ENCODE peak calls at places on chromosome 4, in six cellular contexts. U, C, V, Y, X and T are unnamed samples.

GRCh38 chr4:118718511-118719170 is 33.4 kb downstream of the METTL14 start:
- DNase-seq in U (no peak), C (no peak), V (no peak), Y (no peak), X (no peak), T (no peak)

GRCh38 chr4:61254406-61254805 is 54.3 kb downstream of the ADGRL3 start:
- DNase-seq in U (no peak), C (no peak), V (no peak), Y (no peak), X (no peak), T (no peak)

GRCh38 chr4:121697626-121698025 is 846 bp upstream of the ANXA5 start:
- DNase-seq in U (no peak), C (no peak), V (no peak), Y (no peak), X (peak; percentile 45), T (no peak)

GRCh38 chr4:89939464-89939863 is 44.8 kb downstream of the MMRN1 start:
- DNase-seq in U (no peak), C (no peak), V (no peak), Y (peak; percentile 19), X (peak; percentile 53), T (peak; percentile 18)

GRCh38 chr4:158209825-158210807 is at the start of gene TMEM144:
- DNase-seq in U (peak; percentile 93), C (peak; percentile 77), V (peak; percentile 96), Y (peak; percentile 79), X (peak; percentile 58), T (peak; percentile 62)

GRCh38 chr4:153792007-153792892 is 3.4 kb upstream of the SFRP2 start:
- DNase-seq in U (no peak), C (no peak), V (peak; percentile 62), Y (peak; percentile 47), X (no peak), T (peak; percentile 64)

GRCh38 chr4:76361689-76362412 is 55.3 kb downstream of the STBD1 start:
- DNase-seq in U (no peak), C (no peak), V (no peak), Y (no peak), X (peak; percentile 20), T (no peak)

GRCh38 chr4:11914406-11914805 is 485.7 kb upstream of the HS3ST1 start:
- DNase-seq in U (peak; percentile 89), C (no peak), V (no peak), Y (no peak), X (no peak), T (no peak)

GRCh38 chr4:131499139-131499873 is 1649.8 kb upstream of the PCDH10 start:
- DNase-seq in U (no peak), C (no peak), V (no peak), Y (peak; percentile 90), X (peak; percentile 71), T (no peak)

GRCh38 chr4:74056858-74057562 is 18.5 kb upstream of the CXCL3 start:
- DNase-seq in U (peak; percentile 20), C (no peak), V (no peak), Y (peak; percentile 97), X (no peak), T (no peak)

GRCh38 chr4:48739560-48740019 is 40.5 kb downstream of the FRYL start:
- DNase-seq in U (no peak), C (no peak), V (no peak), Y (no peak), X (no peak), T (no peak)

GRCh38 chr4:61770456-61770855 is 570.3 kb downstream of the ADGRL3 start:
- DNase-seq in U (no peak), C (peak; percentile 90), V (no peak), Y (no peak), X (no peak), T (no peak)

GRCh38 chr4:84691170-84691691 is 108.3 kb downstream of the CDS1 start:
- DNase-seq in U (peak; percentile 76), C (no peak), V (peak; percentile 61), Y (peak; percentile 94), X (peak; percentile 82), T (no peak)

GRCh38 chr4:159248383-159249178 is 145.7 kb downstream of the RAPGEF2 start:
- DNase-seq in U (peak; percentile 53), C (peak; percentile 26), V (no peak), Y (peak; percentile 82), X (peak; percentile 37), T (no peak)

GRCh38 chr4:176579233-176579632 is 213.5 kb downstream of the VEGFC start:
- DNase-seq in U (no peak), C (no peak), V (no peak), Y (no peak), X (peak; percentile 44), T (no peak)

GRCh38 chr4:13176603-13177190 is 307.4 kb downstream of the RAB28 start:
- DNase-seq in U (no peak), C (no peak), V (no peak), Y (no peak), X (peak; percentile 52), T (no peak)

GRCh38 chr4:138561906-138562305 is 319.8 kb upstream of the SLC7A11 start:
- DNase-seq in U (peak; percentile 71), C (no peak), V (no peak), Y (no peak), X (no peak), T (peak; percentile 30)

GRCh38 chr4:174475528-174475927 is 46.8 kb downstream of the HPGD start:
- DNase-seq in U (no peak), C (no peak), V (no peak), Y (no peak), X (no peak), T (no peak)
- H3K4me3 ChIP-seq in U (no peak overlapping the region), C (no peak overlapping the region), V (no peak overlapping the region), Y (no peak overlapping the region), X (no peak overlapping the region), T (no peak overlapping the region)

GRCh38 chr4:2501034-2501594 is 32.2 kb downstream of the RNF4 start:
- DNase-seq in U (no peak), C (no peak), V (no peak), Y (no peak), X (no peak), T (no peak)

GRCh38 chr4:2497931-2498330 is 29.0 kb downstream of the RNF4 start:
- DNase-seq in U (no peak), C (no peak), V (peak; percentile 61), Y (no peak), X (no peak), T (no peak)

GRCh38 chr4:2494992-2495391 is 26.1 kb downstream of the RNF4 start:
- DNase-seq in U (no peak), C (no peak), V (no peak), Y (peak; percentile 11), X (no peak), T (no peak)

GRCh38 chr4:2500547-2500946 is 31.6 kb downstream of the RNF4 start:
- DNase-seq in U (no peak), C (no peak), V (no peak), Y (no peak), X (no peak), T (no peak)

GRCh38 chr4:2497324-2497723 is 28.4 kb downstream of the RNF4 start:
- DNase-seq in U (no peak), C (no peak), V (no peak), Y (no peak), X (no peak), T (no peak)
- H3K36me3 ChIP-seq in U (peaks cover 27% of the 10 kb centered on the region), C (peaks cover 88% of the 10 kb centered on the region), V (peaks cover 58% of the 10 kb centered on the region), Y (peaks cover 17% of the 10 kb centered on the region), X (peaks cover 92% of the 10 kb centered on the region), T (peaks cover 87% of the 10 kb centered on the region)

DNA sequence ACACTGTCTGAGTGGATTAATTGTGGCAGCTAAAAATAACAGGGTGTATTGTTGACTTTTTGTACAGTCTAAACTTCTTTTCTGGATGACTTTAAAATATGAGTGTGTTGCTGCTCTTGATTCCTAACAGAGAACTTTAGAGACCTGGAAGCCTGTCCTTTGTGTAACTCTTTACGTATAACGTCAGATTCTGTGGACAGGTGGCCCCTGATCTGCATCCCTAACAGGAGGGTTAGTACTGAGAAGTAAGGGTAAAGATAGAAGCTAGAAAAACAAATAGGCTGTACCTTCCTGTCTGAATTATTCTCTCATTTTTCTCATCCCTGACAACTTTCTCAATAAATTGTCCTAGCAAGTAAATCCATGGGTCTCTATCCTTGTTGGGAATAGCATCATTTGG is 105.7 kb upstream of the LIMCH1 start:
- DNase-seq in U (no peak), C (no peak), V (no peak), Y (no peak), X (peak; percentile 19), T (no peak)
- H3K4me1 ChIP-seq in U (peaks cover 18% of the 10 kb centered on the region), C (peaks cover 88% of the 10 kb centered on the region), V (peaks cover 48% of the 10 kb centered on the region), Y (no peaks in the 10 kb centered on the region), X (peaks cover 57% of the 10 kb centered on the region), T (peaks cover 19% of the 10 kb centered on the region)

GRCh38 chr4:78604988-78605387 is 53.4 kb downstream of the ANXA3 start:
- DNase-seq in U (no peak), C (no peak), V (no peak), Y (no peak), X (no peak), T (no peak)

GRCh38 chr4:78609580-78609979 is 58.0 kb downstream of the ANXA3 start:
- DNase-seq in U (no peak), C (no peak), V (no peak), Y (no peak), X (no peak), T (no peak)

GRCh38 chr4:78608684-78609083 is 57.1 kb downstream of the ANXA3 start:
- DNase-seq in U (no peak), C (no peak), V (no peak), Y (no peak), X (no peak), T (no peak)

GRCh38 chr4:78606035-78606434 is 54.5 kb downstream of the ANXA3 start:
- DNase-seq in U (no peak), C (no peak), V (no peak), Y (no peak), X (no peak), T (no peak)

DNA sequence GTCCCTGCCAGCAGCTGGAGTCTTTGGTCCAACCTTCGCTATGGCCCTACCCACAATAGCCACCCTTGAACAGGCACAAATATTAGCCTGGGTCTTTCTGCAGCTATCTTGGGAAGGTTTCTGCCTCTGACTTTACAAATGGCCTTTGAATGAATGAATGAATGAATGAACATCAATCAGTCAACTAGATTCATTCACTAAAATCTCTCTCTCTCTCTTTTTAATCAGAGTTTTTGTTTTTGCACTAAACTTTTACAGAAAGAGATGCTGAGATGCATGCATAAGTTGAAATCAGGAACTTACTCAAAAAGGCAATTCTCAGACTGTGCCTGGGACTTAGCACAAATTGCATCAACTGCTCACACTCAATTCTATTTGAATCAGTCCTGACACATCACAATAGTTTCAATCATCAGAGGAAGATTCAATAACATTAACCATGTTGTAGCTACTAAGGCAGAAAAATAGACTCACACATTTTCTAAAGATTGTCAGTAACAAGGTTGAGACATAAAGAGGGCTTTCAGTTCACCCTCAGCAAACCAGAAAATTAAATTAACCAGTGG is 55.0 kb downstream of the ANXA3 start:
- DNase-seq in U (no peak), C (no peak), V (no peak), Y (no peak), X (no peak), T (no peak)
- H3K4me3 ChIP-seq in U (no peak overlapping the region), C (no peak overlapping the region), V (no peak overlapping the region), Y (no peak overlapping the region), X (no peak overlapping the region), T (no peak overlapping the region)